ENCODE peak calls at places on chromosomes 3 and 15, in seven cellular contexts. Z is neuronal stem cell, K is mesendoderm, B is H1, Q is IMR-90, J is trophoblast cell, P is mesenchymal stem cell. V is an unnamed sample.

GRCh38 chr3:171811913-171812321 is 1.6 kb upstream of the PLD1 start:
- DNase-seq in Z (no peak), P (peak), Q (peak), J (peak), K (no peak), B (no peak), V (no peak)

GRCh38 chr3:34864011-34864410 is 775.3 kb upstream of the ARPP21 start:
- DNase-seq in J (no peak), Z (no peak), B (no peak), Q (no peak), P (no peak), K (no peak), V (no peak)

GRCh38 chr3:127726894-127727293 is 54.1 kb downstream of the ABTB1 start:
- DNase-seq in K (no peak), Z (no peak), P (no peak), B (no peak), Q (no peak), J (no peak), V (no peak)

GRCh38 chr15:89761929-89762328 is 10.9 kb upstream of the MESP1 start:
- DNase-seq in J (no peak), K (no peak), Z (no peak), B (no peak), P (no peak), Q (no peak), V (no peak)

GRCh38 chr15:90553248-90553745 is 23.6 kb downstream of the CRTC3 start:
- DNase-seq in P (peak), Z (no peak), K (no peak), B (no peak), Q (peak), J (no peak), V (no peak)

GRCh38 chr3:4907647-4908046 is 71.6 kb upstream of the BHLHE40 start:
- DNase-seq in Z (no peak), Q (no peak), P (no peak), K (no peak), B (no peak), J (no peak), V (no peak)

GRCh38 chr3:31312400-31312799 is 220.3 kb upstream of the STT3B start:
- DNase-seq in J (peak), Q (no peak), B (no peak), P (no peak), Z (no peak), K (no peak), V (no peak)

GRCh38 chr15:82663186-82663600 is 16.0 kb upstream of the CPEB1 start:
- DNase-seq in Q (peak), K (peak), B (peak), Z (peak), J (peak), P (peak), V (peak)

GRCh38 chr3:51434746-51435323 is 43.8 kb downstream of the RBM15B start:
- DNase-seq in Q (peak), Z (peak), P (peak), J (peak), B (peak), K (peak), V (peak)

GRCh38 chr3:125310623-125311076 is 64.5 kb downstream of the ZNF148 start:
- DNase-seq in Z (no peak), K (peak), J (peak), P (no peak), B (no peak), Q (no peak), V (no peak)

GRCh38 chr3:171290680-171291079 is 169.5 kb downstream of the TNIK start:
- DNase-seq in J (peak), Z (no peak), K (no peak), B (no peak), P (no peak), Q (no peak), V (no peak)

GRCh38 chr3:77159182-77159581 is 119.3 kb downstream of the ROBO2 start:
- DNase-seq in P (peak), J (no peak), K (peak), Q (no peak), B (no peak), Z (no peak), V (no peak)

GRCh38 chr15:53122818-53123217 is 332.7 kb upstream of the ONECUT1 start:
- DNase-seq in Z (no peak), J (no peak), Q (no peak), P (no peak), B (no peak), K (no peak), V (no peak)

GRCh38 chr3:195549931-195550519 is 6.9 kb upstream of the PPP1R2 start:
- DNase-seq in B (no peak), Z (no peak), J (no peak), P (peak), Q (no peak), K (no peak), V (no peak)

GRCh38 chr15:89656116-89656815 is 999 bp upstream of the KIF7 start:
- DNase-seq in Z (no peak), K (no peak), Q (peak), J (no peak), B (no peak), P (peak), V (no peak)

GRCh38 chr3:37183375-37183831 is 9.0 kb upstream of the LRRFIP2 start:
- DNase-seq in Q (peak), Z (no peak), B (peak), P (peak), K (peak), J (peak), V (no peak)

GRCh38 chr3:32391643-32392529 is at the start of gene CMTM7:
- DNase-seq in J (peak), K (peak), B (peak), Z (peak), Q (peak), P (peak), V (peak)

GRCh38 chr15:33021806-33022389 is 172.6 kb downstream of the FMN1 start:
- DNase-seq in P (peak), K (peak), Z (peak), J (peak), B (no peak), Q (peak), V (no peak)

GRCh38 chr3:124084398-124084881 is 92.5 kb upstream of the ROPN1 start:
- DNase-seq in K (no peak), B (no peak), P (peak), J (no peak), Z (no peak), Q (peak), V (no peak)

GRCh38 chr3:2837893-2838292 is 272.3 kb downstream of the IL5RA start:
- DNase-seq in B (no peak), P (no peak), K (no peak), Z (no peak), J (no peak), Q (no peak), V (no peak)

GRCh38 chr3:17187589-17188184 is 302.9 kb downstream of the PLCL2 start:
- DNase-seq in J (no peak), K (no peak), P (no peak), Z (no peak), Q (no peak), B (no peak), V (no peak)

GRCh38 chr15:51132384-51133139 is 37.9 kb upstream of the TNFAIP8L3 start:
- DNase-seq in B (peak), P (peak), Z (peak), K (peak), J (peak), Q (peak), V (peak)

GRCh38 chr15:48300038-48300437 is 31.2 kb upstream of the DUT start:
- DNase-seq in Z (no peak), K (peak), B (no peak), P (no peak), J (no peak), Q (no peak), V (peak)
- H3K4ac ChIP-seq in Z (no peak), K (no peak), B (no peak), P (no peak), J (no peak), Q (no peak), V (no peak)

GRCh38 chr15:38411902-38412301 is 42.0 kb upstream of the FAM98B start:
- DNase-seq in K (no peak), Z (no peak), P (peak), J (no peak), Q (no peak), B (no peak), V (no peak)
- H3K4ac ChIP-seq in K (no peak), Z (no peak), P (no peak), J (no peak), Q (no peak), B (no peak), V (no peak)

DNA sequence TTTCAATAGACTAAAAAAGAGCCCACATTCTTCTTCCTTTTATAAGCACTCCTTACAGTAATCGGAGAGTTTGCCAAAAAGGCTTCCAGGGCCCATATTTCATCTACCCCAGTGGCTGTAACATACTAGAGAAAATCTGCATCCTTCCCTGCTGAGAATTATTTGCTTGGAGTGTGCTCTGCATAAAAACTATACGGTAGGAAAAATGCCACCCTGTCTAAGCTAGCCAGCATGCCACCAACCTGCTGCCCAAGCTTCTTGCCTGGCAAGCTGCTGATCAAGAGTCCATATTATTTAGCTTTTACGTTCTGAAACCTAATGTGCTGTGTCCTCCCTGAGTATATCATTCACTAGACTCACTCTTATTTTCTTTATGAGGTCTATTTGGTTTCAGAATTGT is 107.0 kb downstream of the FGF12 start:
- DNase-seq in K (no peak), B (no peak), Q (no peak), Z (no peak), P (no peak), J (no peak), V (no peak)
- H3K4ac ChIP-seq in K (no peak), B (no peak), Q (no peak), Z (no peak), P (no peak), J (no peak), V (no peak)

GRCh38 chr3:160481856-160482255 is 32.3 kb upstream of the TRIM59 start:
- DNase-seq in Q (no peak), P (no peak), J (no peak), K (no peak), Z (no peak), B (no peak), V (no peak)

GRCh38 chr3:160478338-160478737 is 28.8 kb upstream of the TRIM59 start:
- DNase-seq in K (no peak), J (peak), B (no peak), Z (no peak), P (peak), Q (peak), V (no peak)

GRCh38 chr3:160477750-160478149 is 28.2 kb upstream of the TRIM59 start:
- DNase-seq in B (no peak), Q (no peak), J (peak), Z (no peak), K (peak), P (no peak), V (no peak)

GRCh38 chr3:160480931-160481330 is 31.3 kb upstream of the TRIM59 start:
- DNase-seq in Q (peak), J (no peak), B (no peak), K (peak), Z (no peak), P (no peak), V (no peak)

DNA sequence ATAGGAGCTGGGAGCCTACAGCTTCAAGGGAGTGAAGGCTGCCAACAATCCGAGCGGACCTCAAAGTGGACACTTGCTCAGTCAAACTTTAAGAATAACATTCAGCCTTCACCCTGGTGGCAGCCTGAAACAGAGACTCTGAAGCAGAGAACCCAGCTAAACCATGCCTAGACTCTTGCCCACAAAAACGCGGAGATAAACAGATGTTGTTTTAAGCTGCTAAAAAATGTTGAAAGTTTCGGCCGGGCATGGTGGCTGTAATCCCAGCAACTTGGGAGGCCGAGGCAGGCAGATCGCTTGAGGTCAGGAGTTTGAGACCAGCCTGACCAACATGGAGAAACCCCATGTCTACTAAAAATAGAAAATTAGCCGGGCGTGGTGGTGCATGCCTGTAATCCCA is 29.8 kb upstream of the TRIM59 start:
- DNase-seq in P (no peak), Z (no peak), B (no peak), J (no peak), K (no peak), Q (no peak), V (no peak)
- H3K4ac ChIP-seq in P (no peak), Z (no peak), B (no peak), J (no peak), K (no peak), Q (peak), V (no peak)